ENCODE peak calls at places on chromosome 3, in nine cellular contexts. One of them, this sample, is unnamed.

GRCh38 chr3:195133462-195133861 is 137.5 kb downstream of the XXYLT1 start:
- DNase-seq in hepatocyte: no peak
- DNase-seq in activated T-cell treated with anti-CD3 and anti-CD28 coated beads for 24 hours: peak; percentile 13
- DNase-seq in NCI-H1417: peak; percentile 89
- DNase-seq in non-pigmented ciliary epithelial cell: no peak
- DNase-seq in NCI-H226: no peak
- DNase-seq in tibial artery: no peak
- DNase-seq in ELF-1: no peak
- DNase-seq in T1000: no peak
- DNase-seq in this sample: no peak

GRCh38 chr3:187281191-187281714 is 10.3 kb downstream of the MASP1 start:
- DNase-seq in hepatocyte: peak; percentile 38
- DNase-seq in activated T-cell treated with anti-CD3 and anti-CD28 coated beads for 24 hours: no peak
- DNase-seq in NCI-H1417: no peak
- DNase-seq in non-pigmented ciliary epithelial cell: no peak
- DNase-seq in NCI-H226: peak; percentile 35
- DNase-seq in tibial artery: no peak
- DNase-seq in ELF-1: peak; percentile 52
- DNase-seq in T1000: peak; percentile 76
- DNase-seq in this sample: peak; percentile 26

GRCh38 chr3:24117508-24117907 is 172.4 kb downstream of the NR1D2 start:
- DNase-seq in hepatocyte: no peak
- DNase-seq in activated T-cell treated with anti-CD3 and anti-CD28 coated beads for 24 hours: no peak
- DNase-seq in NCI-H1417: no peak
- DNase-seq in non-pigmented ciliary epithelial cell: no peak
- DNase-seq in NCI-H226: no peak
- DNase-seq in tibial artery: no peak
- DNase-seq in ELF-1: no peak
- DNase-seq in T1000: no peak
- DNase-seq in this sample: no peak

GRCh38 chr3:58066842-58067241 is 58.6 kb downstream of the FLNB start:
- DNase-seq in hepatocyte: no peak
- DNase-seq in activated T-cell treated with anti-CD3 and anti-CD28 coated beads for 24 hours: no peak
- DNase-seq in NCI-H1417: no peak
- DNase-seq in non-pigmented ciliary epithelial cell: no peak
- DNase-seq in NCI-H226: peak; percentile 79
- DNase-seq in tibial artery: no peak
- DNase-seq in ELF-1: no peak
- DNase-seq in T1000: peak; percentile 19
- DNase-seq in this sample: no peak

GRCh38 chr3:16811950-16812349 is 72.8 kb upstream of the PLCL2 start:
- DNase-seq in hepatocyte: no peak
- DNase-seq in activated T-cell treated with anti-CD3 and anti-CD28 coated beads for 24 hours: no peak
- DNase-seq in NCI-H1417: no peak
- DNase-seq in non-pigmented ciliary epithelial cell: no peak
- DNase-seq in NCI-H226: no peak
- DNase-seq in tibial artery: no peak
- DNase-seq in ELF-1: no peak
- DNase-seq in T1000: no peak
- DNase-seq in this sample: no peak

GRCh38 chr3:158679547-158680000 is 7.1 kb upstream of the LXN start:
- DNase-seq in hepatocyte: no peak
- DNase-seq in activated T-cell treated with anti-CD3 and anti-CD28 coated beads for 24 hours: no peak
- DNase-seq in NCI-H1417: no peak
- DNase-seq in non-pigmented ciliary epithelial cell: no peak
- DNase-seq in NCI-H226: no peak
- DNase-seq in tibial artery: no peak
- DNase-seq in ELF-1: no peak
- DNase-seq in T1000: no peak
- DNase-seq in this sample: no peak

GRCh38 chr3:14037211-14037610 is 87.5 kb downstream of the CHCHD4 start:
- DNase-seq in hepatocyte: no peak
- DNase-seq in activated T-cell treated with anti-CD3 and anti-CD28 coated beads for 24 hours: no peak
- DNase-seq in NCI-H1417: no peak
- DNase-seq in non-pigmented ciliary epithelial cell: no peak
- DNase-seq in NCI-H226: no peak
- DNase-seq in tibial artery: no peak
- DNase-seq in ELF-1: no peak
- DNase-seq in T1000: no peak
- DNase-seq in this sample: no peak

GRCh38 chr3:55676643-55677042 is 189.5 kb upstream of the WNT5A start:
- DNase-seq in hepatocyte: no peak
- DNase-seq in activated T-cell treated with anti-CD3 and anti-CD28 coated beads for 24 hours: no peak
- DNase-seq in NCI-H1417: peak; percentile 13
- DNase-seq in non-pigmented ciliary epithelial cell: no peak
- DNase-seq in NCI-H226: no peak
- DNase-seq in tibial artery: no peak
- DNase-seq in ELF-1: no peak
- DNase-seq in T1000: no peak
- DNase-seq in this sample: no peak

GRCh38 chr3:27479816-27480543 is 4.2 kb downstream of the SLC4A7 start:
- DNase-seq in hepatocyte: no peak
- DNase-seq in activated T-cell treated with anti-CD3 and anti-CD28 coated beads for 24 hours: no peak
- DNase-seq in NCI-H1417: no peak
- DNase-seq in non-pigmented ciliary epithelial cell: no peak
- DNase-seq in NCI-H226: no peak
- DNase-seq in tibial artery: no peak
- DNase-seq in ELF-1: no peak
- DNase-seq in T1000: no peak
- DNase-seq in this sample: no peak

GRCh38 chr3:30331519-30331918 is 274.9 kb upstream of the TGFBR2 start:
- DNase-seq in hepatocyte: no peak
- DNase-seq in activated T-cell treated with anti-CD3 and anti-CD28 coated beads for 24 hours: no peak
- DNase-seq in NCI-H1417: no peak
- DNase-seq in non-pigmented ciliary epithelial cell: no peak
- DNase-seq in NCI-H226: no peak
- DNase-seq in tibial artery: no peak
- DNase-seq in ELF-1: no peak
- DNase-seq in T1000: no peak
- DNase-seq in this sample: no peak

GRCh38 chr3:197847866-197848401 is 56.9 kb downstream of the LRCH3 start:
- DNase-seq in hepatocyte: peak; percentile 8
- DNase-seq in activated T-cell treated with anti-CD3 and anti-CD28 coated beads for 24 hours: peak; percentile 1
- DNase-seq in NCI-H1417: peak; percentile 12
- DNase-seq in non-pigmented ciliary epithelial cell: no peak
- DNase-seq in NCI-H226: no peak
- DNase-seq in tibial artery: no peak
- DNase-seq in ELF-1: no peak
- DNase-seq in T1000: no peak
- DNase-seq in this sample: no peak

GRCh38 chr3:50607271-50608091 is 4.1 kb downstream of the CISH start:
- DNase-seq in hepatocyte: no peak
- DNase-seq in activated T-cell treated with anti-CD3 and anti-CD28 coated beads for 24 hours: no peak
- DNase-seq in NCI-H1417: no peak
- DNase-seq in non-pigmented ciliary epithelial cell: no peak
- DNase-seq in NCI-H226: no peak
- DNase-seq in tibial artery: no peak
- DNase-seq in ELF-1: no peak
- DNase-seq in T1000: no peak
- DNase-seq in this sample: no peak

GRCh38 chr3:123119802-123120201 is 53.0 kb downstream of the PDIA5 start:
- DNase-seq in hepatocyte: no peak
- DNase-seq in activated T-cell treated with anti-CD3 and anti-CD28 coated beads for 24 hours: no peak
- DNase-seq in NCI-H1417: no peak
- DNase-seq in non-pigmented ciliary epithelial cell: no peak
- DNase-seq in NCI-H226: no peak
- DNase-seq in tibial artery: no peak
- DNase-seq in ELF-1: no peak
- DNase-seq in T1000: no peak
- DNase-seq in this sample: no peak

GRCh38 chr3:124363451-124363850 is 366.8 kb upstream of the UMPS start:
- DNase-seq in hepatocyte: peak; percentile 60
- DNase-seq in activated T-cell treated with anti-CD3 and anti-CD28 coated beads for 24 hours: no peak
- DNase-seq in NCI-H1417: no peak
- DNase-seq in non-pigmented ciliary epithelial cell: peak; percentile 20
- DNase-seq in NCI-H226: peak; percentile 43
- DNase-seq in tibial artery: no peak
- DNase-seq in ELF-1: no peak
- DNase-seq in T1000: peak; percentile 27
- DNase-seq in this sample: no peak

GRCh38 chr3:124059580-124059979 is 67.7 kb upstream of the ROPN1 start:
- DNase-seq in hepatocyte: no peak
- DNase-seq in activated T-cell treated with anti-CD3 and anti-CD28 coated beads for 24 hours: no peak
- DNase-seq in NCI-H1417: no peak
- DNase-seq in non-pigmented ciliary epithelial cell: no peak
- DNase-seq in NCI-H226: no peak
- DNase-seq in tibial artery: no peak
- DNase-seq in ELF-1: no peak
- DNase-seq in T1000: no peak
- DNase-seq in this sample: no peak